ENCODE peak calls at places on chromosomes 11 and 22, in ten cellular contexts. C, R, A, S, B, T, W, Q, F and X are unnamed samples.

GRCh38 chr11:69387409-69387885 is 93.5 kb downstream of the MYEOV start:
- DNase-seq in Q (no peak), C (no peak), A (no peak), B (no peak), F (no peak), T (no peak), S (no peak), W (no peak), R (no peak), X (no peak)

GRCh38 chr11:122071680-122072321 is 44.2 kb downstream of the BLID start:
- DNase-seq in R (no peak), C (no peak), S (no peak), W (no peak), T (peak; percentile 29), B (no peak), Q (no peak), F (no peak), A (no peak), X (no peak)

GRCh38 chr11:61650781-61651571 is 29.2 kb upstream of the DAGLA start:
- DNase-seq in A (no peak), W (no peak), T (no peak), F (no peak), Q (peak; percentile 58), R (peak; percentile 63), B (no peak), C (no peak), S (no peak), X (no peak)

GRCh38 chr11:68314886-68315580 is 2.6 kb downstream of the LRP5 start:
- DNase-seq in C (no peak), Q (no peak), R (peak; percentile 70), S (peak; percentile 57), W (no peak), F (peak; percentile 60), T (peak; percentile 90), B (no peak), A (no peak), X (no peak)

GRCh38 chr11:74783241-74783871 is 34.7 kb downstream of the RNF169 start:
- DNase-seq in S (no peak), Q (no peak), W (no peak), F (peak; percentile 79), C (peak; percentile 79), B (no peak), A (no peak), R (no peak), T (peak; percentile 90), X (peak; percentile 62)

GRCh38 chr11:64762916-64763803 is 3.4 kb upstream of the PYGM start:
- DNase-seq in T (peak; percentile 91), A (no peak), S (peak; percentile 20), W (peak; percentile 23), Q (no peak), B (no peak), F (peak; percentile 66), C (peak; percentile 58), R (no peak), X (peak; percentile 41)

GRCh38 chr11:20097319-20098221 is 62.7 kb downstream of the DBX1 start:
- DNase-seq in Q (no peak), T (peak; percentile 90), S (no peak), A (no peak), R (no peak), B (no peak), W (no peak), F (peak; percentile 99), C (peak; percentile 95), X (no peak)

GRCh38 chr22:42347281-42347824 is 76.9 kb upstream of the TCF20 start:
- DNase-seq in T (no peak), F (no peak), W (no peak), A (no peak), C (no peak), Q (no peak), B (no peak), S (peak; percentile 52), R (no peak), X (no peak)

GRCh38 chr22:43378011-43378704 is 33.7 kb upstream of the MPPED1 start:
- DNase-seq in W (peak; percentile 65), F (no peak), C (peak; percentile 10), S (no peak), Q (peak; percentile 66), R (peak; percentile 39), B (no peak), A (peak; percentile 1), T (no peak), X (no peak)

GRCh38 chr11:117180661-117181585 is 2.4 kb downstream of the SIDT2 start:
- DNase-seq in Q (peak; percentile 84), T (peak; percentile 94), B (peak; percentile 51), F (peak; percentile 65), A (peak; percentile 87), R (peak; percentile 87), W (peak; percentile 87), S (peak; percentile 71), C (peak; percentile 87), X (peak; percentile 54)

GRCh38 chr11:62461740-62462522 is 43.1 kb downstream of the SCGB1A1 start:
- DNase-seq in Q (no peak), S (no peak), W (no peak), C (peak; percentile 73), F (no peak), R (peak; percentile 45), T (peak; percentile 93), B (no peak), A (no peak), X (no peak)

GRCh38 chr11:74057251-74058151 is 48.6 kb upstream of the UCP3 start:
- DNase-seq in F (peak; percentile 29), R (no peak), S (no peak), A (no peak), T (peak; percentile 85), W (no peak), Q (no peak), B (no peak), C (peak; percentile 41), X (no peak)

GRCh38 chr11:47857485-47858168 is 9.5 kb upstream of the NUP160 start:
- DNase-seq in B (no peak), R (no peak), C (no peak), W (no peak), F (no peak), A (no peak), T (no peak), S (no peak), Q (no peak), X (no peak)

GRCh38 chr22:37910863-37911262 is 4.8 kb downstream of the MICALL1 start:
- DNase-seq in A (no peak), R (no peak), W (no peak), Q (no peak), B (no peak), T (peak; percentile 47), S (no peak), C (no peak), F (no peak), X (no peak)

GRCh38 chr11:46382644-46383403 is 1.4 kb downstream of the MDK start:
- DNase-seq in Q (no peak), F (peak; percentile 30), C (peak; percentile 73), A (no peak), S (peak; percentile 83), R (no peak), T (peak; percentile 99), W (no peak), B (no peak), X (no peak)

GRCh38 chr11:46386005-46386331 is 4.5 kb downstream of the MDK start:
- DNase-seq in R (no peak), B (no peak), A (no peak), C (no peak), W (no peak), T (no peak), Q (no peak), S (no peak), F (no peak), X (no peak)

GRCh38 chr11:46383404-46383758 is 1.9 kb downstream of the MDK start:
- DNase-seq in A (no peak), S (no peak), T (no peak), B (no peak), C (no peak), R (no peak), W (no peak), F (no peak), Q (no peak), X (no peak)

GRCh38 chr11:46385169-46386004 is 3.9 kb downstream of the MDK start:
- DNase-seq in B (no peak), A (no peak), Q (no peak), T (peak; percentile 85), S (no peak), R (no peak), C (no peak), W (no peak), F (no peak), X (no peak)

GRCh38 chr11:46383974-46384701 is 2.7 kb downstream of the MDK start:
- DNase-seq in C (no peak), T (no peak), A (no peak), B (no peak), R (peak; percentile 71), F (no peak), W (no peak), S (no peak), Q (no peak), X (no peak)
- H3K27ac ChIP-seq in C (no peak overlapping the region), T (no peak overlapping the region), A (no peak overlapping the region), B (no peak overlapping the region), R (no peak overlapping the region), F (no peak overlapping the region), W (no peak overlapping the region), S (no peak overlapping the region), Q (no peak overlapping the region), X (no peak overlapping the region)

DNA sequence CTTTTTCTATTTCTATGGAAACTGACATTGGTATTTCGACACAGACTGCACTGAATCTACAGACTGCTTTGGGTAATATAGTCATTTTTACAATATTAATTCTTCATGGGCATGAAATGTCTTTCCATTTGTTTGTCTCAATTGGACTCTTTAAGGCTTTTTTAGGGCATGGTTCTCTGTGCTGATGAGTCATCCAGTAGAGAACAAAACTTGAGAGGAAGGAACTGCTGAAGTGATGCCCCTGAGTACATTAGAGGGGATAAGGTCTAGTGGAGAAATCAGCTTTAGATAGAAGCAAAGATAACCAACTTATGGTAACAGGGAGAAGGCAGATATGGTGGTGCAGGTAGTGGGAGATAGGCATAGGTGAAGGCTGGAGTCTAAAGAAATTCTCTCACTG is 25.1 kb downstream of the TSG101 start:
- DNase-seq in W (no peak), B (no peak), Q (no peak), F (no peak), S (no peak), R (no peak), A (no peak), T (no peak), C (no peak), X (no peak)
- H3K36me3 ChIP-seq in W (peaks cover 84% of the 10 kb centered on the region), B (peaks cover 96% of the 10 kb centered on the region), Q (peaks cover 14% of the 10 kb centered on the region), F (peaks cover 17% of the 10 kb centered on the region), S (peaks cover 60% of the 10 kb centered on the region), R (no peaks in the 10 kb centered on the region), A (peaks cover 88% of the 10 kb centered on the region), T (peaks cover 57% of the 10 kb centered on the region), C (peaks cover 62% of the 10 kb centered on the region), X (peaks cover 49% of the 10 kb centered on the region)

GRCh38 chr11:113989381-113989780 is 14.5 kb downstream of the HTR3A start:
- DNase-seq in R (no peak), S (no peak), C (no peak), B (no peak), W (no peak), T (no peak), Q (no peak), F (no peak), A (no peak), X (no peak)
- H3K27ac ChIP-seq in R (no peak overlapping the region), S (no peak overlapping the region), C (no peak overlapping the region), B (no peak overlapping the region), W (no peak overlapping the region), T (no peak overlapping the region), Q (no peak overlapping the region), F (no peak overlapping the region), A (no peak overlapping the region), X (no peak overlapping the region)

DNA sequence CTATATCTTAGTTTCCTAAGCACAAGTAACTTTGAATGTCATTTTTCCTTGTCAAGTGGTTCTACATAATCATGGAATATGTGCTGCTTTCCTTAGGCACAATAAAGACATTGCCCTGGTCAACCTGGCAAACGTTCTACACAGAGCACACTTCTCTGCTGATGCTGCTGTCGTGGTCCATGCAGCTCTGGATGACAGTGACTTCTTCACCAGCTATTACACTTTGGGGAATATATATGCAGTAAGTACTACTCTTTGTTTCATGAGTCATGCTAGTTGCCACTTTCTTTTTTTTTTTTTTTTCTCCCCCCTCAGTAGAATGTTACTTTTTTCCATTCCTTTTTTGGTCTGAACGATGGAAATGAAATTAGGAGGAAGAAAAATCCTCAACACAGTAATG is 38.5 kb downstream of the TTC17 start:
- DNase-seq in C (peak; percentile 19), Q (no peak), B (no peak), F (no peak), T (peak; percentile 36), A (no peak), S (no peak), R (no peak), W (no peak), X (no peak)
- H3K36me3 ChIP-seq in C (peaks cover 59% of the 10 kb centered on the region), Q (no peaks in the 10 kb centered on the region), B (peaks cover 97% of the 10 kb centered on the region), F (peaks cover 9% of the 10 kb centered on the region), T (peaks cover 52% of the 10 kb centered on the region), A (peaks cover 92% of the 10 kb centered on the region), S (peaks cover 87% of the 10 kb centered on the region), R (no peaks in the 10 kb centered on the region), W (peaks cover 93% of the 10 kb centered on the region), X (peaks cover 55% of the 10 kb centered on the region)